ENCODE peak calls at places on chromosomes 6 and 20, in five cellular contexts. One of them, this sample, is unnamed.

GRCh38 chr20:57315083-57315963 is 14.3 kb upstream of the SPO11 start:
- DNase-seq in stimulated activated CD4-positive, alpha-beta T cell treated with anti-CD3 and anti-CD28 coated beads, TNF-alpha, amount 100 ng/mL, for 48 hours: no peak
- DNase-seq in RKO: no peak
- DNase-seq in HS-5: no peak
- DNase-seq in brain microvascular endothelial cell: no peak
- DNase-seq in this sample: no peak

GRCh38 chr6:27668442-27669275 is 195.8 kb upstream of the ZNF184 start:
- DNase-seq in stimulated activated CD4-positive, alpha-beta T cell treated with anti-CD3 and anti-CD28 coated beads, TNF-alpha, amount 100 ng/mL, for 48 hours: peak
- DNase-seq in RKO: peak
- DNase-seq in HS-5: peak
- DNase-seq in brain microvascular endothelial cell: no peak
- DNase-seq in this sample: no peak

GRCh38 chr20:18063676-18064075 is 6.0 kb upstream of the OVOL2 start:
- DNase-seq in RKO: no peak
- DNase-seq in HS-5: no peak
- DNase-seq in brain microvascular endothelial cell: no peak
- DNase-seq in stimulated activated CD4-positive, alpha-beta T cell treated with anti-CD3 and anti-CD28 coated beads, TNF-alpha, amount 100 ng/mL, for 48 hours: no peak
- DNase-seq in this sample: no peak

GRCh38 chr20:58017237-58017969 is 211.1 kb downstream of the ANKRD60 start:
- DNase-seq in RKO: peak
- DNase-seq in brain microvascular endothelial cell: peak
- DNase-seq in stimulated activated CD4-positive, alpha-beta T cell treated with anti-CD3 and anti-CD28 coated beads, TNF-alpha, amount 100 ng/mL, for 48 hours: no peak
- DNase-seq in HS-5: no peak
- DNase-seq in this sample: no peak

GRCh38 chr6:62441182-62441581 is 155.2 kb upstream of the KHDRBS2 start:
- DNase-seq in RKO: no peak
- DNase-seq in stimulated activated CD4-positive, alpha-beta T cell treated with anti-CD3 and anti-CD28 coated beads, TNF-alpha, amount 100 ng/mL, for 48 hours: no peak
- DNase-seq in brain microvascular endothelial cell: no peak
- DNase-seq in HS-5: no peak
- DNase-seq in this sample: no peak

GRCh38 chr20:36645353-36645752 is 643 bp downstream of the SLA2 start:
- DNase-seq in HS-5: no peak
- DNase-seq in RKO: no peak
- DNase-seq in stimulated activated CD4-positive, alpha-beta T cell treated with anti-CD3 and anti-CD28 coated beads, TNF-alpha, amount 100 ng/mL, for 48 hours: no peak
- DNase-seq in brain microvascular endothelial cell: no peak
- DNase-seq in this sample: no peak

GRCh38 chr6:142570221-142570671 is 268.4 kb downstream of the ADGRG6 start:
- DNase-seq in stimulated activated CD4-positive, alpha-beta T cell treated with anti-CD3 and anti-CD28 coated beads, TNF-alpha, amount 100 ng/mL, for 48 hours: no peak
- DNase-seq in RKO: no peak
- DNase-seq in HS-5: peak
- DNase-seq in brain microvascular endothelial cell: peak
- DNase-seq in this sample: no peak

GRCh38 chr6:161066511-161066910 is 74.9 kb downstream of the MAP3K4 start:
- DNase-seq in HS-5: no peak
- DNase-seq in brain microvascular endothelial cell: no peak
- DNase-seq in RKO: no peak
- DNase-seq in stimulated activated CD4-positive, alpha-beta T cell treated with anti-CD3 and anti-CD28 coated beads, TNF-alpha, amount 100 ng/mL, for 48 hours: no peak
- DNase-seq in this sample: no peak

GRCh38 chr6:138970856-138971425 is 17.1 kb downstream of the REPS1 start:
- DNase-seq in stimulated activated CD4-positive, alpha-beta T cell treated with anti-CD3 and anti-CD28 coated beads, TNF-alpha, amount 100 ng/mL, for 48 hours: no peak
- DNase-seq in RKO: peak
- DNase-seq in brain microvascular endothelial cell: peak
- DNase-seq in HS-5: peak
- DNase-seq in this sample: no peak

GRCh38 chr20:38579219-38579618 is 1.8 kb upstream of the ADIG start:
- DNase-seq in RKO: no peak
- DNase-seq in HS-5: no peak
- DNase-seq in stimulated activated CD4-positive, alpha-beta T cell treated with anti-CD3 and anti-CD28 coated beads, TNF-alpha, amount 100 ng/mL, for 48 hours: no peak
- DNase-seq in brain microvascular endothelial cell: peak
- DNase-seq in this sample: no peak

GRCh38 chr6:83920017-83920416 is 60.5 kb downstream of the CYB5R4 start:
- DNase-seq in stimulated activated CD4-positive, alpha-beta T cell treated with anti-CD3 and anti-CD28 coated beads, TNF-alpha, amount 100 ng/mL, for 48 hours: no peak
- DNase-seq in HS-5: no peak
- DNase-seq in brain microvascular endothelial cell: peak
- DNase-seq in RKO: no peak
- DNase-seq in this sample: no peak

GRCh38 chr6:110557226-110557625 is 80.8 kb upstream of the SLC22A16 start:
- DNase-seq in brain microvascular endothelial cell: no peak
- DNase-seq in RKO: no peak
- DNase-seq in HS-5: no peak
- DNase-seq in stimulated activated CD4-positive, alpha-beta T cell treated with anti-CD3 and anti-CD28 coated beads, TNF-alpha, amount 100 ng/mL, for 48 hours: no peak
- DNase-seq in this sample: no peak

GRCh38 chr6:53009056-53009455 is 14.0 kb upstream of the GSTA4 start:
- DNase-seq in HS-5: no peak
- DNase-seq in brain microvascular endothelial cell: no peak
- DNase-seq in RKO: no peak
- DNase-seq in stimulated activated CD4-positive, alpha-beta T cell treated with anti-CD3 and anti-CD28 coated beads, TNF-alpha, amount 100 ng/mL, for 48 hours: no peak
- DNase-seq in this sample: no peak

GRCh38 chr6:934686-935085 is 241.7 kb upstream of the EXOC2 start:
- DNase-seq in HS-5: no peak
- DNase-seq in brain microvascular endothelial cell: no peak
- DNase-seq in stimulated activated CD4-positive, alpha-beta T cell treated with anti-CD3 and anti-CD28 coated beads, TNF-alpha, amount 100 ng/mL, for 48 hours: no peak
- DNase-seq in RKO: no peak
- DNase-seq in this sample: no peak

GRCh38 chr20:40488401-40488800 is 200.6 kb downstream of the MAFB start:
- DNase-seq in stimulated activated CD4-positive, alpha-beta T cell treated with anti-CD3 and anti-CD28 coated beads, TNF-alpha, amount 100 ng/mL, for 48 hours: no peak
- DNase-seq in RKO: no peak
- DNase-seq in brain microvascular endothelial cell: no peak
- DNase-seq in HS-5: no peak
- DNase-seq in this sample: no peak

GRCh38 chr6:55694148-55694547 is 115.2 kb upstream of the HMGCLL1 start:
- DNase-seq in brain microvascular endothelial cell: peak
- DNase-seq in RKO: no peak
- DNase-seq in stimulated activated CD4-positive, alpha-beta T cell treated with anti-CD3 and anti-CD28 coated beads, TNF-alpha, amount 100 ng/mL, for 48 hours: no peak
- DNase-seq in HS-5: peak
- DNase-seq in this sample: no peak

GRCh38 chr6:144075187-144075586 is 20.2 kb downstream of the SF3B5 start:
- DNase-seq in RKO: no peak
- DNase-seq in brain microvascular endothelial cell: no peak
- DNase-seq in HS-5: no peak
- DNase-seq in stimulated activated CD4-positive, alpha-beta T cell treated with anti-CD3 and anti-CD28 coated beads, TNF-alpha, amount 100 ng/mL, for 48 hours: no peak
- DNase-seq in this sample: no peak

GRCh38 chr6:125918230-125918629 is 38.3 kb upstream of the HINT3 start:
- DNase-seq in brain microvascular endothelial cell: no peak
- DNase-seq in stimulated activated CD4-positive, alpha-beta T cell treated with anti-CD3 and anti-CD28 coated beads, TNF-alpha, amount 100 ng/mL, for 48 hours: no peak
- DNase-seq in HS-5: no peak
- DNase-seq in RKO: no peak
- DNase-seq in this sample: no peak

GRCh38 chr6:43976706-43977403 is 150.4 kb downstream of the MRPL14 start:
- DNase-seq in brain microvascular endothelial cell: no peak
- DNase-seq in RKO: no peak
- DNase-seq in stimulated activated CD4-positive, alpha-beta T cell treated with anti-CD3 and anti-CD28 coated beads, TNF-alpha, amount 100 ng/mL, for 48 hours: no peak
- DNase-seq in HS-5: no peak
- DNase-seq in this sample: no peak

GRCh38 chr20:9179193-9179802 is 110.4 kb downstream of the PLCB4 start:
- DNase-seq in stimulated activated CD4-positive, alpha-beta T cell treated with anti-CD3 and anti-CD28 coated beads, TNF-alpha, amount 100 ng/mL, for 48 hours: no peak
- DNase-seq in RKO: no peak
- DNase-seq in brain microvascular endothelial cell: peak
- DNase-seq in HS-5: no peak
- DNase-seq in this sample: no peak

GRCh38 chr6:64046746-64047208 is 411.2 kb downstream of the PHF3 start:
- DNase-seq in brain microvascular endothelial cell: no peak
- DNase-seq in HS-5: no peak
- DNase-seq in stimulated activated CD4-positive, alpha-beta T cell treated with anti-CD3 and anti-CD28 coated beads, TNF-alpha, amount 100 ng/mL, for 48 hours: no peak
- DNase-seq in RKO: no peak
- DNase-seq in this sample: no peak

GRCh38 chr20:61130156-61130555 is 121.9 kb upstream of the CDH4 start:
- DNase-seq in brain microvascular endothelial cell: no peak
- DNase-seq in RKO: no peak
- DNase-seq in stimulated activated CD4-positive, alpha-beta T cell treated with anti-CD3 and anti-CD28 coated beads, TNF-alpha, amount 100 ng/mL, for 48 hours: no peak
- DNase-seq in HS-5: no peak
- DNase-seq in this sample: no peak

GRCh38 chr20:48011025-48011424 is 225.7 kb upstream of the SULF2 start:
- DNase-seq in HS-5: no peak
- DNase-seq in RKO: no peak
- DNase-seq in brain microvascular endothelial cell: no peak
- DNase-seq in stimulated activated CD4-positive, alpha-beta T cell treated with anti-CD3 and anti-CD28 coated beads, TNF-alpha, amount 100 ng/mL, for 48 hours: no peak
- DNase-seq in this sample: no peak

GRCh38 chr6:13689511-13690256 is 22.0 kb downstream of the RANBP9 start:
- DNase-seq in HS-5: no peak
- DNase-seq in RKO: no peak
- DNase-seq in brain microvascular endothelial cell: no peak
- DNase-seq in stimulated activated CD4-positive, alpha-beta T cell treated with anti-CD3 and anti-CD28 coated beads, TNF-alpha, amount 100 ng/mL, for 48 hours: no peak
- DNase-seq in this sample: no peak

GRCh38 chr6:133202610-133203343 is 38.4 kb upstream of the EYA4 start:
- DNase-seq in stimulated activated CD4-positive, alpha-beta T cell treated with anti-CD3 and anti-CD28 coated beads, TNF-alpha, amount 100 ng/mL, for 48 hours: no peak
- DNase-seq in HS-5: peak
- DNase-seq in brain microvascular endothelial cell: no peak
- DNase-seq in RKO: no peak
- DNase-seq in this sample: no peak

GRCh38 chr20:45258669-45259068 is 4.3 kb upstream of the SLPI start:
- DNase-seq in brain microvascular endothelial cell: no peak
- DNase-seq in stimulated activated CD4-positive, alpha-beta T cell treated with anti-CD3 and anti-CD28 coated beads, TNF-alpha, amount 100 ng/mL, for 48 hours: no peak
- DNase-seq in HS-5: no peak
- DNase-seq in RKO: no peak
- DNase-seq in this sample: no peak

GRCh38 chr20:41179961-41180360 is 42.6 kb downstream of the PLCG1 start:
- DNase-seq in brain microvascular endothelial cell: no peak
- DNase-seq in RKO: no peak
- DNase-seq in HS-5: no peak
- DNase-seq in stimulated activated CD4-positive, alpha-beta T cell treated with anti-CD3 and anti-CD28 coated beads, TNF-alpha, amount 100 ng/mL, for 48 hours: no peak
- DNase-seq in this sample: no peak

GRCh38 chr6:133948472-133948871 is 4.6 kb upstream of the TBPL1 start:
- DNase-seq in brain microvascular endothelial cell: no peak
- DNase-seq in stimulated activated CD4-positive, alpha-beta T cell treated with anti-CD3 and anti-CD28 coated beads, TNF-alpha, amount 100 ng/mL, for 48 hours: no peak
- DNase-seq in RKO: no peak
- DNase-seq in HS-5: no peak
- DNase-seq in this sample: no peak

GRCh38 chr20:57482148-57482547 is 42.8 kb downstream of the CTCFL start:
- DNase-seq in HS-5: no peak
- DNase-seq in stimulated activated CD4-positive, alpha-beta T cell treated with anti-CD3 and anti-CD28 coated beads, TNF-alpha, amount 100 ng/mL, for 48 hours: no peak
- DNase-seq in brain microvascular endothelial cell: no peak
- DNase-seq in RKO: no peak
- DNase-seq in this sample: no peak